ENCODE peak calls at places on chromosomes 13 and 19, in nine cellular contexts. E is RWPE2; W is hepatocyte; P is HCT116; Z is pancreas; S is CD8-positive, alpha-beta memory T cell; G is effector memory CD4-positive, alpha-beta T cell; X is uterus; A is bronchial epithelial cell. V is an unnamed sample.
A peak's percentile ranks its signal among the peaks of the same experiment; 100 is the strongest.

GRCh38 chr13:99434258-99434788 is 66.9 kb upstream of the TM9SF2 start:
- DNase-seq in E (no peak), W (peak; percentile 33), P (no peak), Z (no peak), S (peak; percentile 87), G (peak; percentile 85), X (no peak), A (no peak), V (no peak)

GRCh38 chr19:23817519-23817918 is 58.8 kb upstream of the ZNF681 start:
- DNase-seq in E (no peak), W (peak; percentile 47), P (peak; percentile 4), Z (no peak), S (no peak), G (no peak), X (peak; percentile 62), A (peak; percentile 25), V (peak; percentile 23)

GRCh38 chr13:45341799-45342584 is 1.0 kb upstream of the TPT1 start:
- DNase-seq in E (no peak), W (no peak), P (no peak), Z (no peak), S (no peak), G (no peak), X (peak; percentile 47), A (peak; percentile 74), V (no peak)

GRCh38 chr13:86282450-86282849 is 483.2 kb upstream of the SLITRK6 start:
- DNase-seq in E (no peak), W (no peak), P (no peak), Z (no peak), S (no peak), G (no peak), X (no peak), A (no peak), V (no peak)

GRCh38 chr19:33673996-33674395 is 52.2 kb downstream of the CHST8 start:
- DNase-seq in E (no peak), W (peak; percentile 1), P (no peak), Z (no peak), S (no peak), G (no peak), X (no peak), A (no peak), V (no peak)

GRCh38 chr19:2049741-2050348 is 1.2 kb downstream of the MKNK2 start:
- DNase-seq in E (peak; percentile 59), W (peak; percentile 90), P (no peak), Z (peak; percentile 96), S (peak; percentile 65), G (peak; percentile 42), X (peak; percentile 80), A (peak; percentile 51), V (no peak)

GRCh38 chr13:96093296-96094006 is 3.5 kb downstream of the HS6ST3 start:
- DNase-seq in E (no peak), W (no peak), P (no peak), Z (no peak), S (no peak), G (no peak), X (no peak), A (peak; percentile 64), V (no peak)

GRCh38 chr13:25375727-25376358 is 4.1 kb downstream of the ATP8A2 start:
- DNase-seq in E (no peak), W (peak; percentile 56), P (peak; percentile 31), Z (no peak), S (peak; percentile 18), G (no peak), X (no peak), A (peak; percentile 30), V (peak; percentile 66)

GRCh38 chr19:16180611-16181010 is 4.6 kb upstream of the FAM32A start:
- DNase-seq in E (no peak), W (peak; percentile 58), P (no peak), Z (no peak), S (no peak), G (no peak), X (no peak), A (peak; percentile 63), V (no peak)

GRCh38 chr13:98802999-98803666 is 50.7 kb upstream of the SLC15A1 start:
- DNase-seq in E (no peak), W (peak; percentile 63), P (no peak), Z (no peak), S (no peak), G (no peak), X (no peak), A (no peak), V (no peak)

GRCh38 chr13:41827507-41828213 is 133.2 kb downstream of the VWA8 start:
- DNase-seq in E (no peak), W (peak; percentile 21), P (peak; percentile 39), Z (no peak), S (no peak), G (no peak), X (no peak), A (peak; percentile 93), V (peak; percentile 8)

GRCh38 chr19:44846455-44847143 is 502 bp downstream of the NECTIN2 start:
- DNase-seq in E (no peak), W (peak; percentile 71), P (no peak), Z (peak; percentile 79), S (no peak), G (no peak), X (peak; percentile 53), A (no peak), V (peak; percentile 69)

GRCh38 chr19:19105365-19106060 is 32.8 kb downstream of the TMEM161A start:
- DNase-seq in E (no peak), W (peak; percentile 92), P (peak; percentile 53), Z (no peak), S (no peak), G (no peak), X (peak; percentile 84), A (peak; percentile 41), V (peak; percentile 85)

GRCh38 chr13:60032836-60033235 is 130.9 kb downstream of the DIAPH3 start:
- DNase-seq in E (no peak), W (no peak), P (no peak), Z (no peak), S (no peak), G (no peak), X (no peak), A (no peak), V (no peak)

GRCh38 chr19:50818859-50819472 is 4.6 kb downstream of the KLK1 start:
- DNase-seq in E (no peak), W (no peak), P (no peak), Z (no peak), S (no peak), G (no peak), X (no peak), A (no peak), V (no peak)

GRCh38 chr19:50820549-50821247 is 2.9 kb downstream of the KLK1 start:
- DNase-seq in E (no peak), W (peak; percentile 71), P (no peak), Z (peak; percentile 95), S (no peak), G (no peak), X (no peak), A (no peak), V (no peak)

GRCh38 chr19:50819636-50820035 is 4.0 kb downstream of the KLK1 start:
- DNase-seq in E (no peak), W (no peak), P (no peak), Z (no peak), S (no peak), G (no peak), X (no peak), A (no peak), V (no peak)

GRCh38 chr19:50821248-50821612 is 2.4 kb downstream of the KLK1 start:
- DNase-seq in E (no peak), W (no peak), P (no peak), Z (no peak), S (no peak), G (no peak), X (no peak), A (no peak), V (no peak)

GRCh38 chr19:50820086-50820485 is 3.5 kb downstream of the KLK1 start:
- DNase-seq in E (no peak), W (no peak), P (no peak), Z (peak; percentile 54), S (no peak), G (no peak), X (no peak), A (no peak), V (no peak)
- H3K4me3 ChIP-seq in E (no peak overlapping the region), W (no peak overlapping the region), P (no peak overlapping the region), Z (peak overlapping the region; percentile 47), S (no peak overlapping the region), G (no peak overlapping the region), X (no peak overlapping the region), A (no peak overlapping the region), V (no peak overlapping the region)

GRCh38 chr19:49807174-49807830 is 5.8 kb downstream of the FUZ start:
- DNase-seq in E (no peak), W (no peak), P (no peak), Z (no peak), S (no peak), G (no peak), X (no peak), A (no peak), V (no peak)
- H3K36me3 ChIP-seq in E (peaks cover 29% of the 10 kb centered on the region), W (no peaks in the 10 kb centered on the region), P (peaks cover 3% of the 10 kb centered on the region), Z (no peaks in the 10 kb centered on the region), S (peaks cover 9% of the 10 kb centered on the region), G (peaks cover 13% of the 10 kb centered on the region), X (no peaks in the 10 kb centered on the region), A (peaks cover 12% of the 10 kb centered on the region), V (peaks cover 20% of the 10 kb centered on the region)

DNA sequence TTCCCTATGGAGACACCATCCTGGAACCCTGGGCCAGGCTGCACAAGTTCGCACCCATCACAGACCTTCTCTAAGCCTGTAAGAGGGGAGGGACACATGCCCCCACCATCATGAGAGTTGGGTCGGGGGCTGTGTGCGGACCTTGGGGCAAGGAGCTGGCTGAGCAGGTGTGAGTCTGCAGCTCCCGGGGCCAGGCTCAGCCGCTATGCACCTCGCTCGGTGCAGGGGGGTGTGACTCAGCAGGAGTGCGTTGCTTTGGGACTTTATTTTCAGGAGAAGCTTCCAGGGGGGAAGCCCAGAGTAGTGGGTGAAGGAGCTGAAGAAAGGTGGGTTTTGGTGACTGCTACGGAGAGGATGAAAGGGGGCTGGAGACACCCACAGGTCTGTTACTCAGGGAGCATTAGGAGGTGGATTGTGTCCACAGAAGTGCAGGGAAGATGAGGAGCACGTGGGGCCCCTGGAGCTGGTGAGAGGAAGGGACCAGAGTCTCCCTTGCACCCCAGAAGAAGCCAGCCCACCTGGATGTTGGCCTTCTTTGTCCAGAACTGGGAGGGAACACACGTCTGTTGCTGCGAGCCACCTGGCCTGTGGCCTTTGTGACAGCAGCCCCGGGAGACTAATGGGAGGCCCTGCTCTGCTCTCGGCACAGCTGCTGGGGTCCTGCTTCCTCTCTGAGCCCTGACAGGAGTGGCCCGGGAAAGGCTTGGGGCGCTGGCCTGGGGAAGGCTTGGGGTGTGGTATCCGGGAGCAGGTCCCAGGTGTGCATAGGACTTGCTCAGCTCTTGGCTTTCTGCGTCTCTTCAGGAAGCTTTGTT is 162.6 kb downstream of the TEX29 start:
- DNase-seq in E (peak; percentile 45), W (no peak), P (no peak), Z (no peak), S (no peak), G (no peak), X (no peak), A (no peak), V (no peak)
- H3K27me3 ChIP-seq in E (no peaks in the 10 kb centered on the region), W (no peaks in the 10 kb centered on the region), P (no peaks in the 10 kb centered on the region), Z (no peaks in the 10 kb centered on the region), S (no peaks in the 10 kb centered on the region), G (no peaks in the 10 kb centered on the region), X (no peaks in the 10 kb centered on the region), A (no peaks in the 10 kb centered on the region), V (no peaks in the 10 kb centered on the region)

DNA sequence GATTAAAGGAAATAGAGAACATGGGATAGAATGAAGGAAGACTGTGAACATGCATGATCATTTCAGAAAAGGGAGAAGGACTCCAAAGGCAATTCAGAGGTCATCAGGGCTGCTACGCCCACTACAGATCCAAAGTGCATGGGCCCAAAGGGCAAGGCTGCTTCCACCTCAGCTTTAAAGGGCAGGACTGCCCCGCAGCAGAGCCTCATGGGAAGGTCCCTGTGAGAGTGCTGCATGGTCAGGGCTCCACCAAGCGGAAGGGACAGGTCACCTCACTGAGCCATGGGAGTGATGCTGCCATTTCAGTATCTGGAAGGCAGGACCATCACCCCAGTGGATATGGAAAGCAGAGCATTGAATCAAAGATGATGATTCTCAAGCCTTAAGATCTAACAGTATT is 23.2 kb downstream of the FNDC3A start:
- DNase-seq in E (no peak), W (no peak), P (no peak), Z (no peak), S (no peak), G (no peak), X (no peak), A (no peak), V (no peak)
- H3K4me3 ChIP-seq in E (no peak overlapping the region), W (no peak overlapping the region), P (no peak overlapping the region), Z (no peak overlapping the region), S (no peak overlapping the region), G (no peak overlapping the region), X (no peak overlapping the region), A (no peak overlapping the region), V (no peak overlapping the region)

V was measured in HAP-1.